ENCODE peak calls at places on chromosome 18, in seven cellular contexts. V is EL; C is nucleus accumbens; H is kidney; J is HT1080; X is stimulated activated CD4-positive, alpha-beta T cell treated with anti-CD3 and anti-CD28 coated beads, TNF-alpha, amount 100 ng/mL, for 48 hours; Q is DMS53. B is an unnamed sample.

GRCh38 chr18:32440478-32440877 is 30.2 kb downstream of the GAREM1 start:
- DNase-seq in V (no peak), C (no peak), H (no peak), J (no peak), X (no peak), Q (no peak), B (no peak)

GRCh38 chr18:59743561-59743960 is 46.3 kb upstream of the CCBE1 start:
- DNase-seq in V (peak), C (no peak), H (no peak), J (no peak), X (no peak), Q (no peak), B (no peak)

GRCh38 chr18:59669872-59670657 is 27.2 kb downstream of the CCBE1 start:
- DNase-seq in V (no peak), C (no peak), H (no peak), J (no peak), X (no peak), Q (no peak), B (no peak)

GRCh38 chr18:26312196-26312595 is 86.0 kb downstream of the TAF4B start:
- DNase-seq in V (no peak), C (no peak), H (no peak), J (no peak), X (no peak), Q (no peak), B (no peak)

GRCh38 chr18:3211236-3211992 is 8.4 kb downstream of the MYOM1 start:
- DNase-seq in V (peak), C (no peak), H (no peak), J (no peak), X (no peak), Q (peak), B (no peak)

GRCh38 chr18:48827321-48828200 is 123.2 kb downstream of the SMAD7 start:
- DNase-seq in V (no peak), C (no peak), H (peak), J (peak), X (no peak), Q (peak), B (no peak)

GRCh38 chr18:2448565-2449151 is 122.6 kb downstream of the METTL4 start:
- DNase-seq in V (no peak), C (no peak), H (no peak), J (no peak), X (no peak), Q (no peak), B (no peak)

GRCh38 chr18:79826966-79827365 is 29.2 kb downstream of the KCNG2 start:
- DNase-seq in V (no peak), C (no peak), H (no peak), J (no peak), X (no peak), Q (no peak), B (no peak)

GRCh38 chr18:22168360-22168921 is 948 bp upstream of the GATA6 start:
- DNase-seq in V (peak), C (no peak), H (no peak), J (no peak), X (no peak), Q (peak), B (no peak)

GRCh38 chr18:78925193-78925540 is 54.5 kb upstream of the SALL3 start:
- DNase-seq in V (no peak), C (no peak), H (no peak), J (no peak), X (no peak), Q (no peak), B (no peak)

GRCh38 chr18:77170850-77171410 is 38.3 kb upstream of the MBP start:
- DNase-seq in V (no peak), C (no peak), H (no peak), J (no peak), X (no peak), Q (no peak), B (no peak)

GRCh38 chr18:74342416-74343043 is 26.9 kb downstream of the C18orf63 start:
- DNase-seq in V (peak), C (no peak), H (no peak), J (peak), X (peak), Q (peak), B (no peak)

GRCh38 chr18:5868218-5868904 is 27.0 kb downstream of the TMEM200C start:
- DNase-seq in V (peak), C (peak), H (no peak), J (peak), X (peak), Q (peak), B (no peak)

GRCh38 chr18:57077786-57078552 is 68.9 kb upstream of the BOD1L2 start:
- DNase-seq in V (no peak), C (no peak), H (no peak), J (no peak), X (no peak), Q (no peak), B (no peak)

GRCh38 chr18:80245781-80246655 is 1.3 kb downstream of the PARD6G start:
- DNase-seq in V (no peak), C (no peak), H (no peak), J (no peak), X (no peak), Q (peak), B (no peak)

GRCh38 chr18:80000877-80001276 is 12.5 kb upstream of the TXNL4A start:
- DNase-seq in V (no peak), C (no peak), H (no peak), J (no peak), X (no peak), Q (no peak), B (no peak)

GRCh38 chr18:11873670-11874340 is 22.6 kb downstream of the CHMP1B start:
- DNase-seq in V (no peak), C (no peak), H (no peak), J (no peak), X (no peak), Q (no peak), B (no peak)

GRCh38 chr18:369224-370010 is 101.6 kb upstream of the THOC1 start:
- DNase-seq in V (peak), C (no peak), H (no peak), J (peak), X (no peak), Q (peak), B (no peak)

GRCh38 chr18:66143029-66143428 is 392.2 kb downstream of the CDH7 start:
- DNase-seq in V (no peak), C (no peak), H (no peak), J (no peak), X (no peak), Q (no peak), B (no peak)

GRCh38 chr18:74525741-74526140 is 8.6 kb upstream of the CNDP1 start:
- DNase-seq in V (no peak), C (no peak), H (peak), J (no peak), X (no peak), Q (no peak), B (no peak)

GRCh38 chr18:32021756-32022564 is 3.3 kb downstream of the RNF125 start:
- DNase-seq in V (no peak), C (no peak), H (no peak), J (no peak), X (no peak), Q (no peak), B (no peak)